ENCODE peak calls at places on chromosomes 1 and 21, in seven cellular contexts. V, S, J, M, U, Y and C are unnamed samples.

GRCh38 chr1:29508458-29509107 is 272.3 kb downstream of the PTPRU start:
- DNase-seq in V (no peak), S (no peak), J (no peak), M (no peak), U (no peak), Y (no peak), C (no peak)

GRCh38 chr1:1562556-1563195 is 12.0 kb downstream of the SSU72 start:
- DNase-seq in V (no peak), S (no peak), J (no peak), M (no peak), U (no peak), Y (no peak), C (no peak)

GRCh38 chr21:33961061-33961460 is 45.5 kb upstream of the ATP5PO start:
- DNase-seq in V (no peak), S (no peak), J (no peak), M (no peak), U (no peak), Y (no peak), C (no peak)

GRCh38 chr1:181033128-181033798 is 520 bp upstream of the MR1 start:
- DNase-seq in V (peak), S (no peak), J (peak), M (peak), U (no peak), Y (peak), C (peak)

GRCh38 chr1:67393240-67393639 is 37.0 kb downstream of the SERBP1 start:
- DNase-seq in V (no peak), S (no peak), J (no peak), M (no peak), U (no peak), Y (no peak), C (no peak)

GRCh38 chr1:216606047-216606637 is 117.1 kb downstream of the ESRRG start:
- DNase-seq in V (no peak), S (no peak), J (no peak), M (no peak), U (no peak), Y (no peak), C (no peak)

GRCh38 chr21:45596704-45597318 is 46.7 kb upstream of the PCBP3 start:
- DNase-seq in V (peak), S (peak), J (peak), M (peak), U (peak), Y (peak), C (peak)

GRCh38 chr1:101309334-101310221 is 72.8 kb downstream of the S1PR1 start:
- DNase-seq in V (peak), S (peak), J (peak), M (peak), U (peak), Y (peak), C (peak)

GRCh38 chr1:94550800-94551241 is 9.3 kb upstream of the F3 start:
- DNase-seq in V (no peak), S (no peak), J (no peak), M (no peak), U (no peak), Y (no peak), C (no peak)

GRCh38 chr1:116990612-116991151 is 10.9 kb upstream of the CD101 start:
- DNase-seq in V (no peak), S (peak), J (no peak), M (peak), U (no peak), Y (no peak), C (peak)

GRCh38 chr1:206890125-206890637 is 7.1 kb upstream of the IL24 start:
- DNase-seq in V (no peak), S (no peak), J (no peak), M (no peak), U (no peak), Y (no peak), C (peak)

GRCh38 chr1:43781574-43781973 is 74.2 kb downstream of the ST3GAL3 start:
- DNase-seq in V (no peak), S (no peak), J (no peak), M (no peak), U (no peak), Y (no peak), C (no peak)

GRCh38 chr1:209673631-209674417 is 1.4 kb upstream of the G0S2 start:
- DNase-seq in V (no peak), S (no peak), J (no peak), M (peak), U (no peak), Y (no peak), C (no peak)

GRCh38 chr21:29145354-29145782 is 14.9 kb downstream of the MAP3K7CL start:
- DNase-seq in V (peak), S (peak), J (peak), M (no peak), U (no peak), Y (no peak), C (peak)

GRCh38 chr1:7650801-7651200 is 120.3 kb upstream of the VAMP3 start:
- DNase-seq in V (no peak), S (no peak), J (no peak), M (no peak), U (no peak), Y (no peak), C (no peak)

GRCh38 chr1:155307247-155307740 is 1.4 kb upstream of the FDPS start:
- DNase-seq in V (peak), S (peak), J (no peak), M (no peak), U (no peak), Y (no peak), C (peak)

GRCh38 chr1:170461362-170461761 is 70.6 kb upstream of the GORAB start:
- DNase-seq in V (no peak), S (peak), J (no peak), M (no peak), U (no peak), Y (no peak), C (no peak)

GRCh38 chr1:47872871-47873270 is 124.3 kb downstream of the TRABD2B start:
- DNase-seq in V (no peak), S (no peak), J (no peak), M (no peak), U (no peak), Y (no peak), C (no peak)

GRCh38 chr21:22062472-22063139 is 1064.4 kb downstream of the NCAM2 start:
- DNase-seq in V (peak), S (no peak), J (no peak), M (no peak), U (no peak), Y (no peak), C (no peak)

GRCh38 chr1:175742790-175743459 is 470 bp downstream of the TNR start:
- DNase-seq in V (peak), S (peak), J (no peak), M (no peak), U (no peak), Y (no peak), C (peak)

GRCh38 chr1:176954242-176954641 is 210.3 kb downstream of the ASTN1 start:
- DNase-seq in V (no peak), S (no peak), J (no peak), M (no peak), U (no peak), Y (no peak), C (peak)

GRCh38 chr1:916173-917075 is 7.3 kb upstream of the SAMD11 start:
- DNase-seq in V (no peak), S (no peak), J (no peak), M (no peak), U (no peak), Y (no peak), C (no peak)

GRCh38 chr1:67830226-67830625 is 3.0 kb downstream of the GNG12 start:
- DNase-seq in V (no peak), S (no peak), J (no peak), M (no peak), U (no peak), Y (no peak), C (no peak)

GRCh38 chr1:110119843-110120242 is 7.6 kb downstream of the UBL4B start:
- DNase-seq in V (no peak), S (no peak), J (no peak), M (no peak), U (no peak), Y (no peak), C (no peak)

GRCh38 chr1:185315364-185316108 is 1.5 kb downstream of the IVNS1ABP start:
- DNase-seq in V (no peak), S (peak), J (peak), M (no peak), U (no peak), Y (no peak), C (peak)

GRCh38 chr1:41609166-41609883 is 124.8 kb upstream of the EDN2 start:
- DNase-seq in V (no peak), S (no peak), J (no peak), M (no peak), U (no peak), Y (no peak), C (no peak)

GRCh38 chr1:19330449-19331135 is 18.5 kb downstream of the SLC66A1 start:
- DNase-seq in V (no peak), S (no peak), J (no peak), M (no peak), U (no peak), Y (no peak), C (no peak)

GRCh38 chr1:55572878-55573734 is 357.9 kb upstream of the USP24 start:
- DNase-seq in V (no peak), S (peak), J (no peak), M (no peak), U (no peak), Y (no peak), C (no peak)

GRCh38 chr1:228015276-228016180 is 8.7 kb downstream of the WNT3A start:
- DNase-seq in V (no peak), S (no peak), J (no peak), M (no peak), U (no peak), Y (peak), C (no peak)

GRCh38 chr1:224211262-224211962 is 28.4 kb downstream of the DEGS1 start:
- DNase-seq in V (peak), S (peak), J (no peak), M (no peak), U (no peak), Y (no peak), C (no peak)

GRCh38 chr1:228956864-228957263 is 221.6 kb downstream of the RHOU start:
- DNase-seq in V (no peak), S (no peak), J (no peak), M (no peak), U (no peak), Y (no peak), C (no peak)

GRCh38 chr21:28084951-28085350 is 907.7 kb downstream of the LTN1 start:
- DNase-seq in V (no peak), S (no peak), J (no peak), M (no peak), U (no peak), Y (no peak), C (no peak)

GRCh38 chr21:36064085-36064460 is 3.7 kb upstream of the SETD4 start:
- DNase-seq in V (no peak), S (no peak), J (no peak), M (no peak), U (no peak), Y (no peak), C (no peak)

GRCh38 chr1:25871086-25871703 is 4.3 kb downstream of the PAQR7 start:
- DNase-seq in V (no peak), S (no peak), J (no peak), M (no peak), U (no peak), Y (no peak), C (no peak)

GRCh38 chr1:93753766-93754763 is 72.4 kb upstream of the BCAR3 start:
- DNase-seq in V (no peak), S (peak), J (no peak), M (no peak), U (no peak), Y (peak), C (peak)

GRCh38 chr1:86703696-86704455 is 500 bp upstream of the SH3GLB1 start:
- DNase-seq in V (peak), S (no peak), J (peak), M (peak), U (peak), Y (no peak), C (no peak)

GRCh38 chr21:35026617-35027557 is 22.2 kb downstream of the RUNX1 start:
- DNase-seq in V (no peak), S (peak), J (peak), M (peak), U (peak), Y (no peak), C (no peak)

GRCh38 chr21:25708467-25709065 is 26.1 kb downstream of the ATP5PF start:
- DNase-seq in V (peak), S (peak), J (peak), M (peak), U (peak), Y (no peak), C (peak)

GRCh38 chr1:220796530-220796929 is 9.8 kb downstream of the MTARC1 start:
- DNase-seq in V (no peak), S (no peak), J (no peak), M (no peak), U (no peak), Y (no peak), C (peak)